ENCODE peak calls at places on chromosomes 3 and 15, in nine cellular contexts. H, X, Z, M, U, G, D, J and K are unnamed samples.

GRCh38 chr3:126355777-126356372 is 1.3 kb downstream of the KLF15 start:
- DNase-seq in H (peak; percentile 98), X (peak; percentile 99), Z (peak; percentile 99), M (peak; percentile 94), U (peak; percentile 45), G (peak; percentile 95), D (no peak), J (no peak), K (peak; percentile 97)

GRCh38 chr3:143881102-143881501 is 32.8 kb upstream of the SLC9A9 start:
- DNase-seq in H (no peak), X (no peak), Z (no peak), M (no peak), U (no peak), G (no peak), D (peak; percentile 3), J (no peak), K (no peak)

GRCh38 chr3:30083315-30083714 is 523.1 kb upstream of the TGFBR2 start:
- DNase-seq in H (no peak), X (no peak), Z (no peak), M (no peak), U (no peak), G (no peak), D (no peak), J (no peak), K (no peak)

GRCh38 chr15:98997755-98998154 is 9.8 kb downstream of the PGPEP1L start:
- DNase-seq in H (no peak), X (no peak), Z (no peak), M (no peak), U (no peak), G (no peak), D (no peak), J (no peak), K (no peak)

GRCh38 chr3:53913401-53913800 is 21.7 kb upstream of the SELENOK start:
- DNase-seq in H (no peak), X (no peak), Z (no peak), M (no peak), U (no peak), G (no peak), D (no peak), J (no peak), K (no peak)

GRCh38 chr3:46934067-46934466 is 42.5 kb downstream of the CCDC12 start:
- DNase-seq in H (no peak), X (peak; percentile 57), Z (no peak), M (no peak), U (no peak), G (no peak), D (no peak), J (no peak), K (no peak)

GRCh38 chr3:66904816-66905543 is 93.1 kb upstream of the KBTBD8 start:
- DNase-seq in H (no peak), X (no peak), Z (no peak), M (no peak), U (no peak), G (no peak), D (peak; percentile 17), J (no peak), K (no peak)

GRCh38 chr15:79294075-79294474 is 11.6 kb downstream of the ANKRD34C start:
- DNase-seq in H (no peak), X (no peak), Z (no peak), M (no peak), U (no peak), G (no peak), D (no peak), J (no peak), K (no peak)

GRCh38 chr15:65476942-65477341 is 40.5 kb downstream of the DPP8 start:
- DNase-seq in H (no peak), X (no peak), Z (no peak), M (no peak), U (no peak), G (no peak), D (peak; percentile 14), J (no peak), K (no peak)

GRCh38 chr15:71572452-71573053 is 237.8 kb upstream of the NR2E3 start:
- DNase-seq in H (no peak), X (no peak), Z (no peak), M (no peak), U (no peak), G (no peak), D (no peak), J (peak; percentile 40), K (no peak)

GRCh38 chr15:96858693-96859092 is 528.2 kb downstream of the NR2F2 start:
- DNase-seq in H (no peak), X (no peak), Z (no peak), M (no peak), U (no peak), G (no peak), D (no peak), J (no peak), K (no peak)

GRCh38 chr3:32375596-32375930 is 16.1 kb upstream of the CMTM7 start:
- DNase-seq in H (no peak), X (no peak), Z (no peak), M (no peak), U (no peak), G (no peak), D (no peak), J (no peak), K (no peak)

GRCh38 chr3:32376098-32376497 is 15.6 kb upstream of the CMTM7 start:
- DNase-seq in H (no peak), X (no peak), Z (no peak), M (no peak), U (no peak), G (no peak), D (no peak), J (no peak), K (no peak)

GRCh38 chr3:32383136-32383711 is 8.4 kb upstream of the CMTM7 start:
- DNase-seq in H (no peak), X (no peak), Z (no peak), M (no peak), U (no peak), G (no peak), D (no peak), J (no peak), K (no peak)

GRCh38 chr3:32381922-32382321 is 9.7 kb upstream of the CMTM7 start:
- DNase-seq in H (no peak), X (no peak), Z (no peak), M (no peak), U (no peak), G (no peak), D (no peak), J (no peak), K (no peak)

DNA sequence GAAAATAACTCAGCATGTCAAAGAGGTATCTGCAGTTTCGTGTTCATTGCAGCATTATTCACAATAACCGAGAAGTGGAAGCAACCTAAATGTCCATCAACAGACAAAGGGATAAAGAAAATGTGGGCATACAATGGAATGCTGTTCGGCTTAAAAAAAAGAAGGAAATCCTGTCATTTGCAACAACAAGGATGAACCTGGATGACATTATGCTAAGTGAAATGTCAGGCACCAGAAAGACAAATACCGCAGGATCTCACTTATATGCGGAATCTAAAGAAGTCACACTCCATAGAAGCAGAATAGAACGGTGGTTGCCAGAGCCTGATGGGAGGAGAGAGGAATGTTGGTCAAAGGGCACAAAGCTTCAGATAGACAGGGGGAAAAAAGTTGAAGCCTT is 11.6 kb upstream of the CMTM7 start:
- DNase-seq in H (no peak), X (no peak), Z (no peak), M (no peak), U (no peak), G (no peak), D (no peak), J (no peak), K (no peak)
- TF ChIP-seq POLR2A in H (no peak), X (no peak), Z (no peak), M (no peak), U (no peak), G (no peak), D (no peak), J (no peak), K (no peak)

GRCh38 chr3:116148881-116149530 is 296.3 kb downstream of the LSAMP start:
- DNase-seq in H (no peak), X (no peak), Z (no peak), M (no peak), U (no peak), G (no peak), D (no peak), J (no peak), K (no peak)

GRCh38 chr3:116155830-116156229 is 289.5 kb downstream of the LSAMP start:
- DNase-seq in H (no peak), X (no peak), Z (no peak), M (no peak), U (no peak), G (no peak), D (no peak), J (no peak), K (no peak)

GRCh38 chr3:116150655-116151054 is 294.6 kb downstream of the LSAMP start:
- DNase-seq in H (no peak), X (no peak), Z (no peak), M (no peak), U (no peak), G (no peak), D (no peak), J (no peak), K (no peak)

GRCh38 chr3:116154389-116154788 is 290.9 kb downstream of the LSAMP start:
- DNase-seq in H (no peak), X (no peak), Z (no peak), M (no peak), U (no peak), G (no peak), D (no peak), J (no peak), K (no peak)

GRCh38 chr3:116153174-116153573 is 292.1 kb downstream of the LSAMP start:
- DNase-seq in H (no peak), X (no peak), Z (no peak), M (no peak), U (no peak), G (no peak), D (no peak), J (no peak), K (no peak)
- TF ChIP-seq POLR2A in H (no peak), X (no peak), Z (no peak), M (no peak), U (no peak), G (no peak), D (no peak), J (no peak), K (no peak)

GRCh38 chr15:74788716-74789151 is 6.9 kb downstream of the CSK start:
- DNase-seq in H (no peak), X (no peak), Z (no peak), M (no peak), U (no peak), G (no peak), D (peak; percentile 77), J (no peak), K (no peak)
- TF ChIP-seq POLR2A in H (no peak), X (no peak), Z (no peak), M (no peak), U (peak; percentile 92), G (no peak), D (no peak), J (no peak), K (no peak)

DNA sequence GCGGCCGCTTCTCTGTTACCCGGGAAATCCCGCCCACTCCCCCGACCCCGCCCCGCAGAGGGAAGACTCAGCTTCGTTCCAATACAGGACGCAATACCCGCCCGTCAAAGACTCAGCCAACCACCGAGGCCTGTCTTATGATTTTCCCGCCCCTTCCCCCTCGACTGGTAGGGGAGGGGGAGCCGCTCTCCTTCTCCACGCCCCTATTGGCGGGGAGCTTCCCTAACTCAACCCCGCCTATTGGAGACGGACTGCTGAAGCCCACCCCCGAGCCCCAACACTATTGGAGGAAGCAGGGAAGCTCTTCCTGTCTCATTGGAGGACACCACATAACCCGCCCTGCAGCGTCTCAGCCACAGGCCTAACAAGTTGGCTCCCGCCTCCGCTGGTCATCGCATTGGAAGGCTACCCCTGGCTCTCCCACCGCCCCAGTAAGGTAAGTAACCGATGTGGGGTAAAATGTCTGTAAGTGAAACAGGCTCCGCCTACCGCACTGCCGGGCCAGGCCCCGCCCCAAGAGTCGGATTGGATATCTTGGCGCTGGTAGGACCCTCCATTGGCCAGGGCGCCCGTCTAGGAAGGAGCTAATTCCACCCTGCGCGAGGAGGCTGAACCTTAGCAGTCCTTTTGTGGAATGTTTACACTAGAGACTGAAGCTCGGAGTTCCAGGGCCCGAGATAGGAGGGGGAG is at the start of gene SIN3A:
- DNase-seq in H (peak; percentile 100), X (peak; percentile 98), Z (peak; percentile 100), M (peak; percentile 100), U (peak; percentile 60), G (peak; percentile 99), D (peak; percentile 100), J (peak; percentile 96), K (peak; percentile 100)
- TF ChIP-seq POLR2A in H (peak; percentile 28), X (no peak), Z (no peak), M (no peak), U (no peak), G (peak; percentile 90), D (no peak), J (no peak), K (peak; percentile 62)